ENCODE peak calls at places on chromosomes 7 and 10, in four cellular contexts. P is nephron progenitor cell; R is aorta; C is CD4-positive, CD25-positive, alpha-beta regulatory T cell. D is an unnamed sample.

GRCh38 chr7:156832195-156832877 is 60.6 kb downstream of the LMBR1 start:
- DNase-seq in R (no peak), P (no peak), C (no peak), D (no peak)

GRCh38 chr7:4731803-4732202 is 43.6 kb upstream of the AP5Z1 start:
- DNase-seq in P (no peak), C (no peak), R (no peak), D (no peak)

GRCh38 chr7:154859747-154860620 is 142.9 kb downstream of the PAXIP1 start:
- DNase-seq in R (no peak), P (no peak), C (no peak), D (no peak)

GRCh38 chr7:143272871-143273270 is 9.6 kb downstream of the GSTK1 start:
- DNase-seq in R (no peak), P (no peak), C (no peak), D (no peak)

GRCh38 chr7:32037650-32038198 is 32.5 kb downstream of the PDE1C start:
- DNase-seq in R (no peak), C (no peak), P (no peak), D (no peak)

GRCh38 chr7:157384301-157384700 is 47.5 kb downstream of the DNAJB6 start:
- DNase-seq in P (no peak), R (peak), C (no peak), D (no peak)

GRCh38 chr10:121927361-121927840 is 430 bp downstream of the ATE1 start:
- DNase-seq in P (no peak), C (peak), R (peak), D (peak)

GRCh38 chr7:43735403-43735801 is 6.1 kb upstream of the COA1 start:
- DNase-seq in R (no peak), C (no peak), P (no peak), D (no peak)

GRCh38 chr10:5816170-5816569 is 2.9 kb upstream of the GDI2 start:
- DNase-seq in R (no peak), C (no peak), P (no peak), D (no peak)

GRCh38 chr7:112596981-112597380 is 116.2 kb downstream of the LSMEM1 start:
- DNase-seq in C (no peak), P (no peak), R (no peak), D (no peak)

GRCh38 chr10:75857269-75857846 is 425.9 kb downstream of the LRMDA start:
- DNase-seq in P (no peak), C (no peak), R (no peak), D (no peak)

GRCh38 chr7:95509199-95509598 is 23.5 kb downstream of the ASB4 start:
- DNase-seq in R (no peak), C (no peak), P (peak), D (peak)

GRCh38 chr7:18384491-18385143 is 110.9 kb upstream of the HDAC9 start:
- DNase-seq in P (no peak), R (no peak), C (no peak), D (peak)

GRCh38 chr10:115335366-115335765 is 242.2 kb downstream of the ATRNL1 start:
- DNase-seq in P (no peak), R (no peak), C (no peak), D (no peak)

GRCh38 chr7:102005933-102006332 is 188.5 kb downstream of the CUX1 start:
- DNase-seq in C (no peak), R (no peak), P (no peak), D (no peak)

D was measured in BE2C.